ENCODE peak calls at places on chromosomes 16 and 17, in ten cellular contexts. A is effector CD4-positive, alpha-beta T cell; R is right atrium auricular region; C is putamen; E is stimulated activated CD4-positive, alpha-beta T cell treated with anti-CD3 and anti-CD28 coated beads, Interleukin-12 subunit alpha, Interleukin-12 subunit beta, amount 100 ng/mL, for 4 hours; P is activated CD4-positive, alpha-beta memory T cell treated with anti-CD3 and anti-CD28 coated beads for 36 hours; K is stimulated activated naive CD4-positive, alpha-beta T cell; G is activated gamma-delta T cell treated with Interleukin-2 at 50 U/mL for 16 hours; U is NCI-H1092 treated with DMSO at 0.1 percent for 48 hours; X is heart left ventricle. N is an unnamed sample.
A peak's percentile ranks its signal among the peaks of the same experiment; 100 is the strongest.

GRCh38 chr16:27425961-27426360 is 24.0 kb downstream of the IL21R start:
- DNase-seq in A (no peak), R (peak; percentile 1), C (no peak), E (no peak), P (no peak), K (no peak), G (no peak), U (no peak), X (no peak), N (no peak)

GRCh38 chr17:49552070-49552751 is 23.5 kb upstream of the NXPH3 start:
- DNase-seq in A (no peak), R (no peak), C (no peak), E (no peak), P (no peak), K (no peak), G (no peak), U (no peak), X (no peak), N (no peak)

GRCh38 chr17:19317359-19318095 is 45.0 kb downstream of the B9D1 start:
- DNase-seq in A (no peak), R (peak; percentile 88), C (peak; percentile 97), E (no peak), P (no peak), K (no peak), G (no peak), U (no peak), X (peak; percentile 94), N (no peak)

GRCh38 chr17:38844261-38844757 is 9.2 kb downstream of the RPL23 start:
- DNase-seq in A (no peak), R (no peak), C (no peak), E (no peak), P (no peak), K (no peak), G (no peak), U (no peak), X (peak; percentile 49), N (no peak)

GRCh38 chr17:51541215-51541614 is 280.9 kb downstream of the UTP18 start:
- DNase-seq in A (no peak), R (no peak), C (no peak), E (no peak), P (no peak), K (no peak), G (no peak), U (no peak), X (no peak), N (no peak)

GRCh38 chr16:58497935-58498334 is 2.0 kb upstream of the NDRG4 start:
- DNase-seq in A (no peak), R (no peak), C (no peak), E (no peak), P (no peak), K (no peak), G (no peak), U (no peak), X (no peak), N (no peak)

GRCh38 chr16:83143788-83144187 is 517.0 kb downstream of the CDH13 start:
- DNase-seq in A (no peak), R (no peak), C (no peak), E (no peak), P (no peak), K (no peak), G (no peak), U (no peak), X (no peak), N (no peak)

GRCh38 chr17:29155235-29155965 is 24.8 kb downstream of the MYO18A start:
- DNase-seq in A (no peak), R (no peak), C (no peak), E (peak; percentile 55), P (peak; percentile 84), K (no peak), G (peak; percentile 55), U (no peak), X (peak; percentile 78), N (peak; percentile 65)

GRCh38 chr17:2094891-2095535 is 40.1 kb downstream of the HIC1 start:
- DNase-seq in A (no peak), R (no peak), C (no peak), E (no peak), P (no peak), K (no peak), G (no peak), U (peak; percentile 71), X (peak; percentile 85), N (peak; percentile 82)

GRCh38 chr17:31919802-31920525 is 16.8 kb upstream of the SUZ12 start:
- DNase-seq in A (no peak), R (no peak), C (no peak), E (peak; percentile 13), P (peak; percentile 43), K (no peak), G (no peak), U (no peak), X (no peak), N (no peak)

GRCh38 chr17:78433780-78434335 is 55.4 kb downstream of the PGS1 start:
- DNase-seq in A (no peak), R (no peak), C (no peak), E (no peak), P (no peak), K (no peak), G (no peak), U (no peak), X (no peak), N (no peak)

GRCh38 chr16:22278841-22279240 is 18.4 kb upstream of the POLR3E start:
- DNase-seq in A (no peak), R (no peak), C (no peak), E (no peak), P (no peak), K (no peak), G (no peak), U (no peak), X (no peak), N (no peak)